ENCODE peak calls at places on chromosome 12, in six cellular contexts. G, P, S, R, L and E are unnamed samples.
A peak's percentile ranks its signal among the peaks of the same experiment; 100 is the strongest.

GRCh38 chr12:79402626-79403025 is 288.1 kb downstream of the PAWR start:
- DNase-seq in G (peak; percentile 72), P (no peak), S (peak; percentile 26), R (no peak), L (no peak), E (no peak)

GRCh38 chr12:2957816-2958431 is 1.3 kb upstream of the TEAD4 start:
- DNase-seq in G (no peak), P (no peak), S (no peak), R (no peak), L (no peak), E (no peak)

GRCh38 chr12:47891356-47891755 is 13.4 kb downstream of the VDR start:
- DNase-seq in G (no peak), P (peak; percentile 84), S (peak; percentile 51), R (no peak), L (no peak), E (no peak)

GRCh38 chr12:57340104-57340503 is 89.1 kb upstream of the STAC3 start:
- DNase-seq in G (peak; percentile 87), P (no peak), S (peak; percentile 75), R (no peak), L (no peak), E (no peak)

GRCh38 chr12:69467400-69467799 is 2.8 kb upstream of the FRS2 start:
- DNase-seq in G (no peak), P (no peak), S (no peak), R (no peak), L (no peak), E (no peak)

GRCh38 chr12:52182456-52182855 is 9.4 kb downstream of the KRT80 start:
- DNase-seq in G (peak; percentile 23), P (no peak), S (no peak), R (no peak), L (no peak), E (no peak)

GRCh38 chr12:132157733-132158409 is 13.6 kb downstream of the NOC4L start:
- DNase-seq in G (no peak), P (no peak), S (no peak), R (no peak), L (no peak), E (no peak)

GRCh38 chr12:21026302-21026701 is 104.7 kb upstream of the SLCO1B1 start:
- DNase-seq in G (no peak), P (no peak), S (no peak), R (no peak), L (peak; percentile 10), E (no peak)

GRCh38 chr12:122106891-122107660 is 28.5 kb downstream of the MLXIP start:
- DNase-seq in G (peak; percentile 77), P (no peak), S (peak; percentile 37), R (no peak), L (peak; percentile 75), E (peak; percentile 52)

GRCh38 chr12:5827591-5827990 is 117.5 kb downstream of the ANO2 start:
- DNase-seq in G (no peak), P (no peak), S (no peak), R (peak; percentile 63), L (no peak), E (peak; percentile 81)

GRCh38 chr12:130162267-130162666 is at the start of gene FZD10:
- DNase-seq in G (no peak), P (no peak), S (no peak), R (peak; percentile 88), L (no peak), E (peak; percentile 95)

GRCh38 chr12:120479458-120479857 is 9.9 kb upstream of the SRSF9 start:
- DNase-seq in G (no peak), P (no peak), S (no peak), R (no peak), L (no peak), E (no peak)

GRCh38 chr12:91387461-91388134 is 205.0 kb upstream of the DCN start:
- DNase-seq in G (no peak), P (no peak), S (no peak), R (no peak), L (no peak), E (no peak)

GRCh38 chr12:121964813-121965643 is 46.6 kb downstream of the CFAP251 start:
- DNase-seq in G (peak; percentile 61), P (no peak), S (peak; percentile 44), R (no peak), L (peak; percentile 99), E (peak; percentile 24)

GRCh38 chr12:5428332-5429221 is 3.3 kb upstream of the NTF3 start:
- DNase-seq in G (peak; percentile 75), P (no peak), S (peak; percentile 58), R (peak; percentile 77), L (peak; percentile 6), E (peak; percentile 88)

GRCh38 chr12:64796205-64796845 is 28.1 kb upstream of the TBC1D30 start:
- DNase-seq in G (peak; percentile 92), P (peak; percentile 90), S (peak; percentile 96), R (peak; percentile 49), L (peak; percentile 98), E (peak; percentile 85)

GRCh38 chr12:101076940-101077351 is 133.1 kb downstream of the SLC5A8 start:
- DNase-seq in G (peak; percentile 29), P (no peak), S (peak; percentile 14), R (no peak), L (no peak), E (peak; percentile 72)

GRCh38 chr12:123966596-123966995 is 6.0 kb downstream of the CCDC92 start:
- DNase-seq in G (peak; percentile 80), P (no peak), S (peak; percentile 41), R (no peak), L (no peak), E (no peak)

GRCh38 chr12:41532072-41532471 is 344.0 kb downstream of the PDZRN4 start:
- DNase-seq in G (peak; percentile 1), P (no peak), S (no peak), R (no peak), L (peak; percentile 37), E (no peak)

GRCh38 chr12:219891-220352 is 6.0 kb upstream of the SLC6A12 start:
- DNase-seq in G (peak; percentile 35), P (peak; percentile 79), S (peak; percentile 19), R (peak; percentile 97), L (peak; percentile 56), E (peak; percentile 99)

GRCh38 chr12:51246254-51246853 is 7.7 kb downstream of the DAZAP2 start:
- DNase-seq in G (peak; percentile 68), P (no peak), S (peak; percentile 59), R (no peak), L (no peak), E (peak; percentile 55)

GRCh38 chr12:5348491-5348890 is 83.4 kb upstream of the NTF3 start:
- DNase-seq in G (no peak), P (no peak), S (no peak), R (no peak), L (no peak), E (no peak)

GRCh38 chr12:111773801-111774551 is 7.2 kb downstream of the ALDH2 start:
- DNase-seq in G (peak; percentile 97), P (peak; percentile 40), S (peak; percentile 96), R (no peak), L (no peak), E (no peak)

GRCh38 chr12:5511644-5512584 is 80.0 kb downstream of the NTF3 start:
- DNase-seq in G (peak; percentile 44), P (no peak), S (peak; percentile 41), R (peak; percentile 61), L (peak; percentile 6), E (peak; percentile 85)

GRCh38 chr12:121085842-121086353 is 46.8 kb upstream of the P2RX7 start:
- DNase-seq in G (no peak), P (no peak), S (no peak), R (no peak), L (no peak), E (no peak)

GRCh38 chr12:45853550-45853949 is 124.0 kb downstream of the ARID2 start:
- DNase-seq in G (no peak), P (no peak), S (no peak), R (no peak), L (no peak), E (no peak)

GRCh38 chr12:4275869-4276253 is 2.3 kb downstream of the CCND2 start:
- DNase-seq in G (no peak), P (no peak), S (no peak), R (peak; percentile 57), L (no peak), E (peak; percentile 77)

GRCh38 chr12:132229423-132229760 is 85.1 kb downstream of the NOC4L start:
- DNase-seq in G (no peak), P (no peak), S (no peak), R (no peak), L (no peak), E (no peak)

GRCh38 chr12:13442457-13442856 is 245.9 kb downstream of the EMP1 start:
- DNase-seq in G (no peak), P (no peak), S (no peak), R (no peak), L (no peak), E (no peak)

DNA sequence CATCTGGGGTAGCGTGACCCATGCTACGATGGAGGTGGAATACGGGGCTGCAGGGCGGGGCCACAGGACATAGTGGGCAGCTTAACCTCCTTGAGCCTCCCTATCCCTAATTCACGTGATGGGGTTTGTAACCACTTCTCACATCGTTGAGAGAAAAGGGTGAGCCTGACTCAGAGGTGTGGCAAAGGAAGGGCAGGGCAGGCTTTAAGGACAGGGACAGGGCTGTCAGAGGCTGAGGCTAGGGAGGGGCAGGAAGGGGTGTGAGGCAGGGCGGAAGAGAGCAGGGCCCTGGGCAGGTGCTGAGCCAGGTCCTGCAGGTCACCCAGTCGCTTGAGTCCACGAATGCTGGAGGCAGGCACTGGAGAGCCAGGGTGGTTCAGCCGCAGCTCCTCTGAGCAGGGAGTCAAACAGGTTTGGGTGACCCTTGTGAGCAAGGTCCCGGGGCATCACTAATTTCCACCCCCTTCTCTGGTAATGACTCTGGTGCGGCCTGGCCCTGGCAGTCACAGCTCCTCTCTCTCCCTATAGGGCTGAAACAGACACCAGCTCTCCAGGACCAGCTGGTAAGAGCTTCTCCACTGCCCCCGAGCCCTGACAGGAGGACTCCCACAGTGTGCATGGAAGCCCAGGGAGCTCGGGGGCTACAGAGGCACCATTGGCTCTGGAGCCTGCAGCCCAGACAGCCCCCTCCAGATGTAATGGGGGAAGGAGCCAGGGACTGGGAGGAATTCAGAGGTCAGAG is 7.4 kb upstream of the AQP2 start:
- DNase-seq in G (no peak), P (peak; percentile 12), S (no peak), R (peak; percentile 38), L (peak; percentile 48), E (peak; percentile 82)
- H3K9ac ChIP-seq in G (no peak overlapping the region), P (no peak overlapping the region), S (no peak overlapping the region), R (no peak overlapping the region), L (no peak overlapping the region), E (no peak overlapping the region)

GRCh38 chr12:54033106-54033979 is 493 bp downstream of the HOXC5 start:
- DNase-seq in G (no peak), P (no peak), S (no peak), R (no peak), L (peak; percentile 64), E (peak; percentile 78)
- H3K27me3 ChIP-seq in G (peaks cover 77% of the 10 kb centered on the region), P (peaks cover 96% of the 10 kb centered on the region), S (peaks cover 36% of the 10 kb centered on the region), R (peaks cover 97% of the 10 kb centered on the region), L (no peaks in the 10 kb centered on the region), E (peaks cover 100% of the 10 kb centered on the region)

GRCh38 chr12:95202691-95203476 is 14.4 kb downstream of the FGD6 start:
- DNase-seq in G (no peak), P (peak; percentile 14), S (no peak), R (no peak), L (peak; percentile 39), E (no peak)
- H3K9ac ChIP-seq in G (no peak overlapping the region), P (no peak overlapping the region), S (no peak overlapping the region), R (no peak overlapping the region), L (peak overlapping the region; percentile 74), E (no peak overlapping the region)

DNA sequence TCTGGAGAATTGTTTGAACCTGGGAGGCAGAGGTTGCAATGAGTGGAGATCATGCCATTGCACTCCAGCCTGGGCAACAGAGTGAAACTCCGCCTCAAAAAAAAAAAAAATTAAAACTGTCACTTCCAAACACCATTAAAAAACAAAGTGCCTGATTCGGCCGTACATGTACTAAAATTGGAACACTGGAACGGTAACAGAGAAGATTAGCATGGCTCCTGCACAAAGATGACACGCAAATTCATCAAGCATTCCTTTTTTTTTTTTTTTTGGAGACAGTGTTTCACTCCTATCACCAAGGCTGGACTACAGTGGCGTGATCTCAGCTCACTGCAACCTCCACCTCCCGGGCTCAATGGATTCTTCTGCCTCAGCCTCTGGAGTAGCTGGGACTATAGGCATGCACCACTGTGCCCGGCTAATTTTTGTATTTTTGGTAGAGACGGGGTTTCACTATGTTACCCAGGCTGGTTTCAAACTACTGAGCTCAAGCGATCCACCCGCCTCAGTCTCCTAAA is 40.2 kb upstream of the SINHCAF start:
- DNase-seq in G (no peak), P (no peak), S (no peak), R (no peak), L (no peak), E (no peak)
- H3K27me3 ChIP-seq in G (no peaks in the 10 kb centered on the region), P (no peaks in the 10 kb centered on the region), S (no peaks in the 10 kb centered on the region), R (no peaks in the 10 kb centered on the region), L (no peaks in the 10 kb centered on the region), E (no peaks in the 10 kb centered on the region)